ENCODE peak calls at places on chromosomes 11 and 22, in nine cellular contexts. X is GM23338, V is A549, H is HepG2, D is SK-N-SH, Q is HCT116, G is K562, P is Panc1, N is GM12878. O is an unnamed sample.

GRCh38 chr11:12694182-12694531 is 19.9 kb downstream of the TEAD1 start:
- DNase-seq in G (no peak), H (no peak), X (peak), D (no peak), Q (no peak), V (peak), N (no peak), P (no peak), O (no peak)

GRCh38 chr11:9604134-9604533 is 30.7 kb downstream of the WEE1 start:
- DNase-seq in N (no peak), G (no peak), H (no peak), P (no peak), V (no peak), X (no peak), D (no peak), Q (no peak), O (no peak)

GRCh38 chr11:37973926-37974325 is 1375.9 kb upstream of the RAG2 start:
- DNase-seq in N (no peak), H (no peak), Q (no peak), X (no peak), V (no peak), D (no peak), G (no peak), P (no peak), O (no peak)

GRCh38 chr11:21811572-21811971 is 381.3 kb upstream of the ANO5 start:
- DNase-seq in Q (no peak), D (no peak), H (peak), N (no peak), G (no peak), V (peak), P (no peak), X (peak), O (no peak)

GRCh38 chr11:64334764-64335741 is 5.0 kb upstream of the CCDC88B start:
- DNase-seq in H (peak), G (peak), Q (peak), N (peak), X (peak), V (peak), D (peak), P (peak), O (peak)

GRCh38 chr11:126893796-126894195 is 106.8 kb downstream of the KIRREL3 start:
- DNase-seq in V (no peak), N (no peak), P (no peak), H (no peak), G (no peak), X (no peak), D (no peak), Q (no peak), O (no peak)

GRCh38 chr11:61695917-61696316 is 15.7 kb downstream of the DAGLA start:
- DNase-seq in N (peak), V (peak), Q (no peak), P (no peak), D (peak), H (no peak), X (peak), G (no peak), O (no peak)

GRCh38 chr11:1390603-1391164 is 950 bp downstream of the BRSK2 start:
- DNase-seq in Q (no peak), P (no peak), V (no peak), D (peak), N (no peak), X (peak), G (no peak), H (no peak), O (no peak)

DNA sequence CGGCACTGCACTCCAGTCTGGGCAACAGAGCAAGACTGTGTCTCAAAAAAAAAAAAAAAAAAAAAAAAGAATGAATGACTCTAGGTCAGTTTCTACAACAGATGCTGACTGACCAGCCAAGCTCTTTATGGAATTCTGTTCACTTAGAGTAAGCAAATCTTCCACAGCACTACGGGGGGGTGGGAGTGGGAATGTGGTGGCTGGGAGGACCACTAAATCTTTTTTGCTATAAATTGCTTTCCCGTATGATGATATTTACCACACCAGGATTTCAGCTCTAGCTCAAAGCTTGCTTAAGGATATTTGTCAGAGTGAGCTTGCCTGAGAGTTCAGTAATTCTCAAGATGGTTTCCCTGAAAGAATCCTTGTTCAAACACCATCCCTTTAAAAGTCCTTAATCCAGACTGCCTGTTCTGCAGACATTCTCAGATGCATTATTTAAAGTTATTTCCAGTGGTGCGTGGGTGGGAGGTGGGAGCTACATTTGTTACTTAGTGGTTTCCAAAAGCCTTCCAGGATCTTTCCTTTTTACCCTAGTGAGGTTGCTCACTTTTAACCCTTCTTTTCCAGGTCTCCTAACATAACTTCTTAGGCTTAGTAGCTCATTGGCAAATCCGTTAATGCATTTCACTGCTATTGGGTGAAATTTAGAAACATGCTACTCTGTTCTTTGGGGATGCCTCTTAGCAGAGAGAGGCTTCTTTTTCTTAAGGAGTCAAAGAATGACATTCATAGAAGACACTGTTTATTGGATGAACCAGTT is 65.9 kb downstream of the UBASH3B start:
- DNase-seq in N (no peak), D (no peak), H (no peak), G (no peak), P (no peak), V (no peak), X (no peak), Q (no peak), O (no peak)
- TF ChIP-seq REST in N (no peak), D (no peak), H (no peak), G (no peak), P (no peak), V (no peak), X (no peak), Q (no peak), O (no peak)

GRCh38 chr11:68448604-68449011 is 11.9 kb upstream of the PPP6R3 start:
- DNase-seq in G (no peak), V (no peak), P (no peak), N (no peak), Q (no peak), H (no peak), X (no peak), D (no peak), O (no peak)
- H3K27ac ChIP-seq in G (no peak), V (no peak), P (no peak), N (no peak), Q (no peak), H (no peak), X (no peak), D (no peak), O (no peak)

GRCh38 chr11:45685976-45686375 is 20.6 kb upstream of the CHST1 start:
- DNase-seq in V (no peak), X (no peak), H (no peak), D (no peak), N (no peak), Q (no peak), P (no peak), G (no peak), O (no peak)
- TF ChIP-seq REST in V (no peak), X (no peak), H (no peak), D (no peak), N (no peak), Q (no peak), P (no peak), G (no peak), O (no peak)

DNA sequence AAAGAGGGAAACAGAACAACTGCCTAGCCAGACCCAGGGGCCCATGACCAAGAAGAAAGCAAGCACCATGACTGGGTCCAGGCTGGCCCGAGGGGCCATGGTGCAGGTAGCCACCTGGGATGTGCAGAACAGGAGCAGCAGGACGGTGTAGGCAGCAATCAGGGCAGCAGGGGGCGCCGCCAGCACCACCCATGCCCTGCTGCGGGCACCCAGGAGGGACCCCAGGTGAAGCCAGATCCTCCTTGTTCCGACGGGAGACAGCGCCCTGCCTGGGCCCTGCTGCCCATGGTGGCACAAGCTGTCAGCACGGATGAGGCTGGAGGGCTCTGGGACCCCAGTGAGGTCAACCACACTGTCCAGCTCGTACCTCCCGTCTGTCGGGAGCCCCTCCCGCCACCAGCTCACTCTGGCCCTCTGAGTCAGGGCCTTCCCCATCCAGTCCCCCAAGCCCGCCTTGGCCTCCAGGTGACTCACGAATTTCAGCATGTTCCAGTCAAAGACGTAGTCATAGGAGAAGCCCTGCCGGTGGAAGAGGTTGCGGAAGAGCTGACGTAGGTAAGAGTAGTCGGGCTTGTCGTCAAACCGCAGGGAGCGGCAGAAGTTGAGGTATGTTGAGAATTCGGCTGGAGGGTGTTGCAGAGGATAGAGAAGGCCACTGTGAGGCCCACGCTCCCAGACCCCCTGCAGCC is 18.8 kb downstream of the CSNK1E start:
- DNase-seq in D (peak), V (no peak), P (no peak), X (peak), G (peak), Q (peak), H (no peak), N (no peak), O (no peak)
- H3K27ac ChIP-seq in D (no peak), V (no peak), P (no peak), X (no peak), G (no peak), Q (peak), H (no peak), N (no peak), O (no peak)

DNA sequence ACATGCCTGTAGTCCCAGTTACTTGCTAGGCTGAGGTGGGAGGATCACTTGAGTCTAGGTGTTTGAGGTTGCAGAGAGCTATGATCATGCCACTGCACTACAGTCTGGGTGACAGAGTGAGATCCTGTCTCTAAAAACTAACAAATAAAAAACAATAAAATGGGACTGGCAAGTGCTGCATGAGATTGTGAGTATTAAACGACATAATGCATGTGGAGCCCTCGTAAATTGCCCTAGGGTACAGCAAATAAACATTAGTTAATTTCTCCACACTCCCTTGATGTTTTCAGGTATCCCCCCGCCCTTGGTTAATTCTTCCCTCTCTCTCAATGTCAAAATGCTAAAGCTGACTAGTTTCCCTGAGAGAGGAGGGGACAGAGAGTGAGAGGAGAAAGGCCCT is 4.9 kb upstream of the RHOG start:
- DNase-seq in N (no peak), X (no peak), D (no peak), G (no peak), P (no peak), V (no peak), Q (no peak), H (no peak), O (no peak)
- TF ChIP-seq REST in N (no peak), X (no peak), D (no peak), G (no peak), P (no peak), V (no peak), Q (no peak), H (no peak), O (no peak)

GRCh38 chr11:65641233-65642013 is 3.5 kb downstream of the SIPA1 start:
- DNase-seq in V (no peak), G (no peak), Q (no peak), H (no peak), P (no peak), X (no peak), N (no peak), D (no peak), O (no peak)

GRCh38 chr11:65642014-65642671 is 4.2 kb downstream of the SIPA1 start:
- DNase-seq in X (peak), D (no peak), Q (no peak), V (no peak), H (no peak), N (no peak), P (no peak), G (peak), O (no peak)

GRCh38 chr11:65637794-65638317 is at the start of gene SIPA1:
- DNase-seq in P (peak), Q (peak), G (peak), H (peak), N (no peak), D (peak), X (peak), V (peak), O (peak)

GRCh38 chr11:65640483-65641207 is 2.7 kb downstream of the SIPA1 start:
- DNase-seq in X (no peak), Q (no peak), G (no peak), V (no peak), D (no peak), P (no peak), N (no peak), H (no peak), O (peak)

GRCh38 chr11:65639623-65640482 is 2.0 kb downstream of the SIPA1 start:
- DNase-seq in H (no peak), P (no peak), N (peak), X (no peak), Q (no peak), G (no peak), D (no peak), V (no peak), O (peak)
- H3K27ac ChIP-seq in H (no peak), P (no peak), N (peak), X (no peak), Q (peak), G (no peak), D (no peak), V (no peak), O (peak)

DNA sequence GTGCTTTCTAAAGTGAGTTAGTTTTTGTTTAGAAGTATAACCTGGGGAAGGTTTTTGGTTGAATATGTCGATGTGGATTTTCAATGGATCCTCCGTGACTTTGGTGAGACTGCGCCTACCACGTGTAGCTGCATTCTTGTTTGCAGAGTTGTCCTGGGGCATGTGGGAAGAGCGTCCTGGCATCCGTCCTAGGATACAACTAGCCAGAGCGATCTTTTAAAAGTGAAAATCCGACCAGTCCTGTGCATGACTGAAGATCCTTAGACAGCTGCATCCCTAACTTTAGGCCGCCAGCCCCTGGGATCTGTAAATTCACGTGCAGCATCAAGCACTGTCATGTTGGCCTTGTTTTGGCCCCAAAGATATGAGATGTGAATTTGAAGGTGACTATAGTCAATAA is 22.4 kb upstream of the THY1 start:
- DNase-seq in D (no peak), V (no peak), G (no peak), Q (no peak), H (no peak), N (no peak), P (no peak), X (no peak), O (no peak)
- TF ChIP-seq REST in D (no peak), V (no peak), G (no peak), Q (no peak), H (no peak), N (no peak), P (no peak), X (no peak), O (no peak)

GRCh38 chr11:59191899-59192298 is 20.0 kb downstream of the DTX4 start:
- DNase-seq in Q (no peak), V (no peak), P (no peak), X (no peak), D (no peak), G (no peak), H (no peak), N (no peak), O (no peak)

GRCh38 chr11:59191095-59191494 is 19.2 kb downstream of the DTX4 start:
- DNase-seq in H (peak), G (no peak), V (no peak), P (no peak), X (no peak), D (no peak), Q (no peak), N (no peak), O (no peak)

GRCh38 chr11:59188954-59189353 is 17.0 kb downstream of the DTX4 start:
- DNase-seq in H (no peak), Q (no peak), G (no peak), V (no peak), D (no peak), N (no peak), X (no peak), P (no peak), O (no peak)

GRCh38 chr11:59187587-59187986 is 15.7 kb downstream of the DTX4 start:
- DNase-seq in G (no peak), V (no peak), Q (no peak), H (no peak), P (no peak), D (no peak), N (no peak), X (no peak), O (no peak)

GRCh38 chr11:59189986-59190385 is 18.1 kb downstream of the DTX4 start:
- DNase-seq in D (no peak), H (no peak), V (no peak), N (no peak), X (no peak), P (no peak), G (no peak), Q (no peak), O (no peak)
- H3K27ac ChIP-seq in D (no peak), H (no peak), V (no peak), N (no peak), X (no peak), P (no peak), G (no peak), Q (no peak), O (no peak)

DNA sequence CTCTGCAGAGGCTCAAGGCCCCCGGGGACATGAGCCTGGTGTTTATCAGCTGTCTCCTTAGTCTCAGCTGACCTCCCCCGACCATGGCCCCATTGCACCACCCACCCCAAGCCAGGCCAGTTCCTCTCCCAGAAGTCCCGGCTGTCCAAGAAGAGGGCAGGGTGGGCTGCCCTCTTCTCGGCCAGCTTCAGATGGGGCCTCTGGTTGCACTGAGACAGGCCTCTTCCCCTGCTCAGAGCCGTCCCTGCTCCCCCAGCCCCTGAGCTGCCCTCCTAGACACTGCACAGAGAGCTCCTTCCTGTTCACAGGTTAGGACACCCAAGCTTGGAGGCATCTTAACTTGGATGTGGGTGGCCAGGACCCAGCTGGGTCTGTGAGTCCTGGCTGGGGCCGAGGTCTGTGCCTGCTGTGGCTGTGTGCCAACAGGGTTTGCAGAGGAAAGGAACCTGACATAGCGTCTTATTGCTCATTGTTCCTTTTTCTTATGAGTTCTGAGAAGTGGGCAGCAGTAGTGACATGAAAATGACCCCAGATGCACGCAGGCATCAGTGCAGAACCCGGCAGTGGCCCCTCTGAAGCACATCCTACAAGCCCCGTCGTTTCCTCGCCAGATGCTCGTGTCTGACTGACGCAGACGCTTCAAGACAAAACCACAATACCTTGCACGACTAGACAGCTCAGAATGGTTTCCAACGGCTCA is 5.5 kb downstream of the TRABD start:
- DNase-seq in P (no peak), Q (no peak), H (no peak), G (no peak), V (no peak), X (no peak), N (peak), D (peak), O (peak)
- TF ChIP-seq REST in P (no peak), Q (no peak), H (no peak), G (no peak), V (no peak), X (no peak), N (no peak), D (no peak), O (no peak)

DNA sequence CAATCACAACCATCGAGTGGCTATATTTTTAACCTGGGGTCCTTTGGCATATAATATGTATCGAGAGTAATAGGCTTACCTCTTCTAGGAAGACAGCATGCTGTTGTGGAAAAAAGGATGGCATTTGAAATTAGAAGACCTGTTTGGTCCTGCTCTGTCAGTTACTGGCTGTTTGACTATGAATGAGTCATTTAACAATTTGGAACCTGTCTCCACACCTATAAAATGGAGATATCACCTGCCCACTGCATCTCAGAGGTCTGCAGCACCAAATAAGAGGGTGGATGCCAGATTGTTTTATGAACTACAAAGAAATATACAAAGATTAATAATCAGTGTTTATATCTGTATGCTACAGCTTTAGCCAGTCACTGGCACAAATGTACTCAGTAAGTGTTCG is 60.8 kb downstream of the SLC25A17 start:
- DNase-seq in X (no peak), G (no peak), N (no peak), P (no peak), H (no peak), V (no peak), Q (no peak), D (no peak), O (no peak)
- H3K27ac ChIP-seq in X (no peak), G (no peak), N (no peak), P (peak), H (no peak), V (no peak), Q (no peak), D (no peak), O (no peak)